ENCODE peak calls at places on chromosome 13, in six cellular contexts. One of them, this sample, is unnamed.

GRCh38 chr13:72565893-72566292 is 161.5 kb downstream of the MZT1 start:
- DNase-seq in WTC11: no peak
- DNase-seq in GM23248: peak; percentile 2
- DNase-seq in T-helper 9 cell: no peak
- DNase-seq in Daoy: no peak
- DNase-seq in fibroblast of villous mesenchyme: peak; percentile 19
- DNase-seq in this sample: no peak

GRCh38 chr13:112106467-112107141 is 39.7 kb downstream of the SOX1 start:
- DNase-seq in WTC11: peak; percentile 56
- DNase-seq in GM23248: no peak
- DNase-seq in T-helper 9 cell: no peak
- DNase-seq in Daoy: no peak
- DNase-seq in fibroblast of villous mesenchyme: no peak
- DNase-seq in this sample: no peak

GRCh38 chr13:97198753-97199152 is 23.4 kb upstream of the MBNL2 start:
- DNase-seq in WTC11: no peak
- DNase-seq in GM23248: no peak
- DNase-seq in T-helper 9 cell: no peak
- DNase-seq in Daoy: no peak
- DNase-seq in fibroblast of villous mesenchyme: no peak
- DNase-seq in this sample: no peak

GRCh38 chr13:100044936-100045335 is 44.0 kb upstream of the PCCA start:
- DNase-seq in WTC11: no peak
- DNase-seq in GM23248: no peak
- DNase-seq in T-helper 9 cell: no peak
- DNase-seq in Daoy: no peak
- DNase-seq in fibroblast of villous mesenchyme: no peak
- DNase-seq in this sample: no peak

GRCh38 chr13:45196622-45197021 is 4.2 kb downstream of the KCTD4 start:
- DNase-seq in WTC11: no peak
- DNase-seq in GM23248: peak; percentile 80
- DNase-seq in T-helper 9 cell: no peak
- DNase-seq in Daoy: peak; percentile 59
- DNase-seq in fibroblast of villous mesenchyme: peak; percentile 30
- DNase-seq in this sample: no peak

GRCh38 chr13:56924401-56924800 is 216.3 kb upstream of the PRR20A start:
- DNase-seq in WTC11: no peak
- DNase-seq in GM23248: no peak
- DNase-seq in T-helper 9 cell: no peak
- DNase-seq in Daoy: no peak
- DNase-seq in fibroblast of villous mesenchyme: no peak
- DNase-seq in this sample: no peak

GRCh38 chr13:93413972-93414717 is 187.5 kb downstream of the GPC6 start:
- DNase-seq in WTC11: no peak
- DNase-seq in GM23248: peak; percentile 27
- DNase-seq in T-helper 9 cell: no peak
- DNase-seq in Daoy: no peak
- DNase-seq in fibroblast of villous mesenchyme: no peak
- DNase-seq in this sample: no peak

GRCh38 chr13:107216046-107216715 is 648.2 kb upstream of the ARGLU1 start:
- DNase-seq in WTC11: no peak
- DNase-seq in GM23248: no peak
- DNase-seq in T-helper 9 cell: no peak
- DNase-seq in Daoy: peak; percentile 65
- DNase-seq in fibroblast of villous mesenchyme: no peak
- DNase-seq in this sample: no peak

GRCh38 chr13:29496241-29496712 is 99.2 kb downstream of the SLC7A1 start:
- DNase-seq in WTC11: no peak
- DNase-seq in GM23248: no peak
- DNase-seq in T-helper 9 cell: no peak
- DNase-seq in Daoy: no peak
- DNase-seq in fibroblast of villous mesenchyme: no peak
- DNase-seq in this sample: no peak

GRCh38 chr13:103931885-103932284 is 865.7 kb upstream of the SLC10A2 start:
- DNase-seq in WTC11: no peak
- DNase-seq in GM23248: no peak
- DNase-seq in T-helper 9 cell: no peak
- DNase-seq in Daoy: no peak
- DNase-seq in fibroblast of villous mesenchyme: no peak
- DNase-seq in this sample: no peak

GRCh38 chr13:44068737-44069136 is 189.0 kb downstream of the LACC1 start:
- DNase-seq in WTC11: no peak
- DNase-seq in GM23248: peak; percentile 76
- DNase-seq in T-helper 9 cell: no peak
- DNase-seq in Daoy: peak; percentile 29
- DNase-seq in fibroblast of villous mesenchyme: peak; percentile 40
- DNase-seq in this sample: no peak

GRCh38 chr13:49926019-49926418 is 10.1 kb downstream of the SPRYD7 start:
- DNase-seq in WTC11: no peak
- DNase-seq in GM23248: no peak
- DNase-seq in T-helper 9 cell: no peak
- DNase-seq in Daoy: no peak
- DNase-seq in fibroblast of villous mesenchyme: no peak
- DNase-seq in this sample: no peak

GRCh38 chr13:75860935-75861334 is 224.8 kb downstream of the LMO7 start:
- DNase-seq in WTC11: no peak
- DNase-seq in GM23248: peak; percentile 28
- DNase-seq in T-helper 9 cell: no peak
- DNase-seq in Daoy: no peak
- DNase-seq in fibroblast of villous mesenchyme: no peak
- DNase-seq in this sample: no peak

GRCh38 chr13:53142301-53142700 is 113.7 kb downstream of the OLFM4 start:
- DNase-seq in WTC11: no peak
- DNase-seq in GM23248: no peak
- DNase-seq in T-helper 9 cell: no peak
- DNase-seq in Daoy: no peak
- DNase-seq in fibroblast of villous mesenchyme: no peak
- DNase-seq in this sample: no peak

GRCh38 chr13:95643471-95643813 is 1.1 kb downstream of the DZIP1 start:
- DNase-seq in WTC11: no peak
- DNase-seq in GM23248: peak; percentile 58
- DNase-seq in T-helper 9 cell: no peak
- DNase-seq in Daoy: peak; percentile 18
- DNase-seq in fibroblast of villous mesenchyme: peak; percentile 62
- DNase-seq in this sample: no peak

GRCh38 chr13:83086948-83087347 is 795.3 kb downstream of the SLITRK1 start:
- DNase-seq in WTC11: no peak
- DNase-seq in GM23248: no peak
- DNase-seq in T-helper 9 cell: no peak
- DNase-seq in Daoy: no peak
- DNase-seq in fibroblast of villous mesenchyme: no peak
- DNase-seq in this sample: no peak

This sample was measured in CD8-positive, alpha-beta T cell.